ENCODE peak calls at places on chromosome 14, in four cellular contexts. One of them, this sample, is unnamed.

GRCh38 chr14:74670726-74671125 is 42.2 kb downstream of the AREL1 start:
- DNase-seq in activated naive CD4-positive, alpha-beta T cell treated with anti-CD3 and anti-CD28 coated beads for 36 hours: no peak
- DNase-seq in HCT116: no peak
- DNase-seq in anterior cingulate cortex: no peak
- DNase-seq in this sample: no peak

GRCh38 chr14:70622111-70622712 is 19.5 kb upstream of the TTC9 start:
- DNase-seq in HCT116: peak; percentile 53
- DNase-seq in activated naive CD4-positive, alpha-beta T cell treated with anti-CD3 and anti-CD28 coated beads for 36 hours: peak; percentile 72
- DNase-seq in anterior cingulate cortex: no peak
- DNase-seq in this sample: no peak

GRCh38 chr14:65074449-65075155 is 27.7 kb downstream of the MAX start:
- DNase-seq in activated naive CD4-positive, alpha-beta T cell treated with anti-CD3 and anti-CD28 coated beads for 36 hours: no peak
- DNase-seq in anterior cingulate cortex: no peak
- DNase-seq in HCT116: no peak
- DNase-seq in this sample: no peak

GRCh38 chr14:105131241-105131640 is 37.3 kb downstream of the JAG2 start:
- DNase-seq in anterior cingulate cortex: no peak
- DNase-seq in HCT116: no peak
- DNase-seq in activated naive CD4-positive, alpha-beta T cell treated with anti-CD3 and anti-CD28 coated beads for 36 hours: no peak
- DNase-seq in this sample: no peak

GRCh38 chr14:90419200-90419599 is 22.4 kb downstream of the CALM1 start:
- DNase-seq in HCT116: peak; percentile 47
- DNase-seq in anterior cingulate cortex: peak; percentile 60
- DNase-seq in activated naive CD4-positive, alpha-beta T cell treated with anti-CD3 and anti-CD28 coated beads for 36 hours: no peak
- DNase-seq in this sample: no peak

GRCh38 chr14:85336817-85337216 is 193.1 kb upstream of the FLRT2 start:
- DNase-seq in HCT116: no peak
- DNase-seq in anterior cingulate cortex: no peak
- DNase-seq in activated naive CD4-positive, alpha-beta T cell treated with anti-CD3 and anti-CD28 coated beads for 36 hours: no peak
- DNase-seq in this sample: no peak

GRCh38 chr14:101230851-101231550 is 327.5 kb upstream of the RTL1 start:
- DNase-seq in HCT116: no peak
- DNase-seq in anterior cingulate cortex: no peak
- DNase-seq in activated naive CD4-positive, alpha-beta T cell treated with anti-CD3 and anti-CD28 coated beads for 36 hours: no peak
- DNase-seq in this sample: no peak

GRCh38 chr14:59017285-59017965 is 171.0 kb upstream of the DAAM1 start:
- DNase-seq in anterior cingulate cortex: no peak
- DNase-seq in activated naive CD4-positive, alpha-beta T cell treated with anti-CD3 and anti-CD28 coated beads for 36 hours: no peak
- DNase-seq in HCT116: no peak
- DNase-seq in this sample: no peak

GRCh38 chr14:65780566-65780965 is 368.0 kb downstream of the FUT8 start:
- DNase-seq in activated naive CD4-positive, alpha-beta T cell treated with anti-CD3 and anti-CD28 coated beads for 36 hours: no peak
- DNase-seq in anterior cingulate cortex: no peak
- DNase-seq in HCT116: no peak
- DNase-seq in this sample: no peak

GRCh38 chr14:20624495-20625070 is 16.9 kb downstream of the OR6S1 start:
- DNase-seq in anterior cingulate cortex: no peak
- DNase-seq in HCT116: no peak
- DNase-seq in activated naive CD4-positive, alpha-beta T cell treated with anti-CD3 and anti-CD28 coated beads for 36 hours: peak; percentile 70
- DNase-seq in this sample: no peak

GRCh38 chr14:104903990-104904389 is 20.7 kb upstream of the PLD4 start:
- DNase-seq in HCT116: no peak
- DNase-seq in anterior cingulate cortex: no peak
- DNase-seq in activated naive CD4-positive, alpha-beta T cell treated with anti-CD3 and anti-CD28 coated beads for 36 hours: no peak
- DNase-seq in this sample: no peak

GRCh38 chr14:88078525-88078924 is 73.6 kb downstream of the GPR65 start:
- DNase-seq in activated naive CD4-positive, alpha-beta T cell treated with anti-CD3 and anti-CD28 coated beads for 36 hours: no peak
- DNase-seq in HCT116: no peak
- DNase-seq in anterior cingulate cortex: no peak
- DNase-seq in this sample: no peak

GRCh38 chr14:78698991-78699390 is 528.8 kb downstream of the NRXN3 start:
- DNase-seq in activated naive CD4-positive, alpha-beta T cell treated with anti-CD3 and anti-CD28 coated beads for 36 hours: no peak
- DNase-seq in HCT116: no peak
- DNase-seq in anterior cingulate cortex: no peak
- DNase-seq in this sample: no peak

GRCh38 chr14:65846469-65846868 is 433.9 kb downstream of the FUT8 start:
- DNase-seq in activated naive CD4-positive, alpha-beta T cell treated with anti-CD3 and anti-CD28 coated beads for 36 hours: no peak
- DNase-seq in anterior cingulate cortex: no peak
- DNase-seq in HCT116: no peak
- DNase-seq in this sample: no peak

GRCh38 chr14:106605548-106606448 is 1079.4 kb downstream of the TMEM121 start:
- DNase-seq in activated naive CD4-positive, alpha-beta T cell treated with anti-CD3 and anti-CD28 coated beads for 36 hours: peak; percentile 90
- DNase-seq in HCT116: no peak
- DNase-seq in anterior cingulate cortex: no peak
- DNase-seq in this sample: no peak

GRCh38 chr14:50031534-50032313 is 84.6 kb downstream of the VCPKMT start:
- DNase-seq in anterior cingulate cortex: no peak
- DNase-seq in HCT116: no peak
- DNase-seq in activated naive CD4-positive, alpha-beta T cell treated with anti-CD3 and anti-CD28 coated beads for 36 hours: no peak
- DNase-seq in this sample: no peak

GRCh38 chr14:100688598-100689499 is 37.8 kb upstream of the DLK1 start:
- DNase-seq in activated naive CD4-positive, alpha-beta T cell treated with anti-CD3 and anti-CD28 coated beads for 36 hours: no peak
- DNase-seq in anterior cingulate cortex: no peak
- DNase-seq in HCT116: peak; percentile 33
- DNase-seq in this sample: no peak

GRCh38 chr14:37587438-37587837 is 7.6 kb downstream of the FOXA1 start:
- DNase-seq in anterior cingulate cortex: no peak
- DNase-seq in HCT116: no peak
- DNase-seq in activated naive CD4-positive, alpha-beta T cell treated with anti-CD3 and anti-CD28 coated beads for 36 hours: no peak
- DNase-seq in this sample: no peak

GRCh38 chr14:24848427-24848826 is 201.5 kb downstream of the STXBP6 start:
- DNase-seq in HCT116: no peak
- DNase-seq in activated naive CD4-positive, alpha-beta T cell treated with anti-CD3 and anti-CD28 coated beads for 36 hours: no peak
- DNase-seq in anterior cingulate cortex: peak; percentile 55
- DNase-seq in this sample: no peak

GRCh38 chr14:103384450-103385152 is 614 bp upstream of the MARK3 start:
- DNase-seq in HCT116: no peak
- DNase-seq in activated naive CD4-positive, alpha-beta T cell treated with anti-CD3 and anti-CD28 coated beads for 36 hours: no peak
- DNase-seq in anterior cingulate cortex: no peak
- DNase-seq in this sample: no peak

GRCh38 chr14:36066636-36067035 is 109.9 kb downstream of the PTCSC3 start:
- DNase-seq in anterior cingulate cortex: no peak
- DNase-seq in activated naive CD4-positive, alpha-beta T cell treated with anti-CD3 and anti-CD28 coated beads for 36 hours: no peak
- DNase-seq in HCT116: no peak
- DNase-seq in this sample: no peak

GRCh38 chr14:91555531-91555930 is 45.4 kb upstream of the PPP4R3A start:
- DNase-seq in HCT116: no peak
- DNase-seq in activated naive CD4-positive, alpha-beta T cell treated with anti-CD3 and anti-CD28 coated beads for 36 hours: no peak
- DNase-seq in anterior cingulate cortex: no peak
- DNase-seq in this sample: no peak

GRCh38 chr14:24310387-24310665 is 386 bp downstream of the LTB4R2 start:
- DNase-seq in activated naive CD4-positive, alpha-beta T cell treated with anti-CD3 and anti-CD28 coated beads for 36 hours: no peak
- DNase-seq in anterior cingulate cortex: no peak
- DNase-seq in HCT116: no peak
- DNase-seq in this sample: no peak

GRCh38 chr14:61042220-61042619 is 61.2 kb downstream of the SLC38A6 start:
- DNase-seq in activated naive CD4-positive, alpha-beta T cell treated with anti-CD3 and anti-CD28 coated beads for 36 hours: no peak
- DNase-seq in HCT116: no peak
- DNase-seq in anterior cingulate cortex: no peak
- DNase-seq in this sample: no peak

GRCh38 chr14:103140316-103141109 is 17.3 kb downstream of the TNFAIP2 start:
- DNase-seq in HCT116: no peak
- DNase-seq in activated naive CD4-positive, alpha-beta T cell treated with anti-CD3 and anti-CD28 coated beads for 36 hours: no peak
- DNase-seq in anterior cingulate cortex: no peak
- DNase-seq in this sample: no peak